ENCODE peak calls at places on chromosomes 1 and 21, in four cellular contexts. A, Q, E and X are unnamed samples.

GRCh38 chr1:222523852-222524251 is 24.1 kb downstream of the HHIPL2 start:
- DNase-seq in A (no peak), E (no peak), Q (no peak), X (no peak)

GRCh38 chr21:25964009-25964408 is 206.6 kb downstream of the APP start:
- DNase-seq in E (no peak), A (no peak), Q (no peak), X (no peak)

GRCh38 chr1:99348375-99349132 is 84.3 kb downstream of the PLPPR4 start:
- DNase-seq in E (no peak), A (no peak), Q (no peak), X (no peak)

GRCh38 chr1:234322979-234323378 is 50.3 kb upstream of the COA6 start:
- DNase-seq in Q (peak; percentile 81), E (peak; percentile 39), A (peak; percentile 21), X (peak; percentile 38)

GRCh38 chr1:85200870-85201339 is at the start of gene SYDE2:
- DNase-seq in E (peak; percentile 75), Q (peak; percentile 89), A (no peak), X (peak; percentile 84)

GRCh38 chr1:196545239-196545638 is 63.0 kb downstream of the KCNT2 start:
- DNase-seq in E (no peak), A (no peak), Q (no peak), X (no peak)

GRCh38 chr1:75202751-75203150 is 68.6 kb downstream of the LHX8 start:
- DNase-seq in E (no peak), A (no peak), Q (no peak), X (no peak)

GRCh38 chr1:114587203-114587991 is 6.0 kb upstream of the BCAS2 start:
- DNase-seq in Q (no peak), A (no peak), E (no peak), X (no peak)

GRCh38 chr1:161374373-161374772 is 6.7 kb upstream of the CFAP126 start:
- DNase-seq in Q (no peak), A (no peak), E (peak; percentile 47), X (no peak)

GRCh38 chr1:218058730-218059129 is 226.4 kb upstream of the RRP15 start:
- DNase-seq in A (no peak), Q (no peak), E (no peak), X (no peak)

DNA sequence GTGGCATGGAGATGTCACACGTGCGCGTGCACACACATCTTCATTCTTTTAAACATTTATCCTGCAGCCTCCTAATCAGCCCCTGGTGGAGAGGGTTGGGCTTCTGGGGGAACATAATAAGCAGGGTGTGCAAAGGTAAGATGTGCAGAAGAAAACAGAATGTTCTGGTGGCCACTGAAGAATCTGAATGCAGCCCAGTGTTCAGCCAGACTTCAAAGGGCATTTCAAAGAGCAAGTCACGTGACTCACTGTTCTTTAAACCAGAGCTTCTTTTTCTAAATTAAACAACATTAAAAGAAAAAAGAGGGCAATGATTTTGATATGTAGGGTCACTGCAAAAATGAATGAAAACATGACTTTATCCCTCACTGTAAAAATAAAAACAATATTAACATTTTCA is 89.8 kb downstream of the ABCA4 start:
- DNase-seq in A (no peak), Q (no peak), E (no peak), X (no peak)
- TF ChIP-seq CTCF in A (no peak), Q (no peak), E (no peak), X (no peak)

GRCh38 chr1:15063346-15063745 is 90.2 kb upstream of the TMEM51 start:
- DNase-seq in Q (no peak), E (no peak), A (no peak), X (no peak)

GRCh38 chr1:15065291-15065690 is 88.3 kb upstream of the TMEM51 start:
- DNase-seq in E (no peak), A (no peak), Q (no peak), X (no peak)

GRCh38 chr1:15063783-15064182 is 89.8 kb upstream of the TMEM51 start:
- DNase-seq in E (no peak), A (no peak), Q (no peak), X (no peak)

GRCh38 chr1:15065736-15066135 is 87.8 kb upstream of the TMEM51 start:
- DNase-seq in A (no peak), E (no peak), Q (no peak), X (no peak)

DNA sequence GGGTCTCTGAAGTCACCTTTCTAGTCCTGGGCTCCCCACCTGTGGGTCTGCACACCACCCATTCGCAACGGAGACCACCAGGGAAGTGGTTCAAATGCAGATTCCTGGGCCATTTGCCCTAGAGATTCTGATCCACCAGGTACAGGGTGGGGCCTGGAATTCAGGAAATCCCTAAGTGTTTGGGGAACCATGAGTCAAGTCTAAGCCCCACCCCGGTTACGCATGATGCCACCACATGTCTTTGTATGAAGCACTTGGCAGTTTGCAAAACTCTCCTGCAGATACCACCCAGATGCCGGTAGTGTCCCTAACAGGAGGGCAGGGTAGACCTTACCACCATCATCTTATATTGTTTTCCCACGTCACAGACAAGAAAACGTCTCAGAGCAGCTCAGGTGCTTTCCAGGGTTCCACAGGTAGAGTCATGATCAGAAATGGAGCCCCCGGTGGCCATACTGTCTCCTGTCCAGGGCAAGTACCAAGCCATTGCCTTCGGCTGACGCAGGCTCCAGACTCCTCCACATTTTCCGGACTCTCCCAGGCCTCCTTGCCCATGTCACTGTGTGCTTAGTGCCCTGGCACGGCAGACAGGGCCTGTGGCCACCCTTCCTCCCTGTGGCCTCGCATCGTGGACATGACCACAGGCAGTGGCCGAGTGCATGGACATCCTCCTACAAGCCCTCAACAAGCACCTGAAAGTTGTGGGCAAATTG is 89.2 kb upstream of the TMEM51 start:
- DNase-seq in A (no peak), Q (no peak), E (no peak), X (no peak)
- TF ChIP-seq CTCF in A (no peak), Q (peak; percentile 15), E (no peak), X (no peak)

DNA sequence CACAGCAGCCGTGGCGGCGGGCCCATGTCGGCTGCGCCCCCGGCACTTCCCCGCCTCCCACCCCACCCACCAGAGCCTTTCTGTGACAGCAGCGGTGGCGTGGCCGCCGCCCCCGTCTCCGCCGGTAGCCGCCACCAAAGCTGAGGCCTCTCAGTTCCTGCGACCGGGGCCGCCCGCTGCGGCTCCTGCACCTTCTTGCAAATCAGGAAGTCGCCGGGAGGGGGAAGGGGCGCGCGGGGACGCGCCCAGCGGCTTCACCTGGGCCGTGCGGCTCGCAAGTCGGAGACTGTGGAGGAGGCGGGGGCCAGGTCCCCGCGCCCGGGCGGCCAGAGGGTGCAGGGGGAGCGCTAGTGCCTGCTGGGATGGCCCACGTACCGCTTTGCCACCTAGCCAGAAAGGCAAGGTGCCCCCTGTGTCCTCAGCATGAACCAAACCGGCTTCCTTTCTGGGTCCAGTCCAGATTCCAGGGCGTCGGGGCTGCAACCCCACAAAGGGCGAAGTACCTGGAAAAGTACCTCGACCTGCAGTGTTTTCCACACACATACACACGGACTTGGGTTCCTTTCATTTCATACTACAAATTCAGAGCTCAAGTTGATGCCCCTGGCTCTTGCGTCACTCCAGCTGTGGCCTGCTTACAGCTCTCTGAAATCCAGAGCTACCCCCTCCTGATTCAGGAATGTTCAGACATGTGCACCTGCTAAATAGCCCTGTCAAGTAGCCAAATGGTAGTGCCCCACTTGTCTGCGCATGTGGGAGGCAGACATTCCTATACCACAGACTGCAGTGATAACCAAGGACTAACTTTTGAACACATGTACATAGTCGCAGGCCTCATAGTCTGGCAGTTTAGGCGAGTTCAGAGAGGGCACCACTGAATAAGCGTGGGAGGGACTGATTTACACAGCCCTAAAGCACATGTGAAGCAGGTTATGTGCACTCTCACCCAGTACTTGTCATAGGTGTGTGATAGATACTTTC is at the start of gene DENND1B:
- DNase-seq in Q (peak; percentile 80), A (peak; percentile 43), E (peak; percentile 51), X (peak; percentile 79)
- TF ChIP-seq CTCF in Q (no peak), A (no peak), E (no peak), X (no peak)

DNA sequence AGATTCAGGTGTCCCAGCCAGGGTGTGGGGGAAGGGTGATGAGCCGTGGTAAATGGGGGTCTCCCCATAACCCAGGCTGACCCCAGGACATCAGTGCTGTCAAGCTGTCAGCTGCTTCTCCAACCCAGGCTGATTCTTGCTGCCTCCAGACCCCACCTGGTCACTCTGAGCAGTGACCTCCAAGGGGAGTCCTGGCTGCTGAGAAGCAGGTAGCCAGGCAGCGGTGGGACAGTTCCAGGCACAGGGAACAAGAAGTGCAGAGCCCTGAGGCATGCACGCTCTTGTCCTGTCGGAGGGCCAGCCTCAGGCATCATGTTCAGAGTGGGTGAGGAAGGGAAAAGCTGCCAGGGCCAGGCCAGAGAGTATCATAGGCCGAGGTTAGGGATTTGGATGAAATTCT is 1.1 kb downstream of the ESPN start:
- DNase-seq in Q (peak; percentile 2), E (no peak), A (no peak), X (no peak)
- TF ChIP-seq CTCF in Q (no peak), E (no peak), A (no peak), X (no peak)

DNA sequence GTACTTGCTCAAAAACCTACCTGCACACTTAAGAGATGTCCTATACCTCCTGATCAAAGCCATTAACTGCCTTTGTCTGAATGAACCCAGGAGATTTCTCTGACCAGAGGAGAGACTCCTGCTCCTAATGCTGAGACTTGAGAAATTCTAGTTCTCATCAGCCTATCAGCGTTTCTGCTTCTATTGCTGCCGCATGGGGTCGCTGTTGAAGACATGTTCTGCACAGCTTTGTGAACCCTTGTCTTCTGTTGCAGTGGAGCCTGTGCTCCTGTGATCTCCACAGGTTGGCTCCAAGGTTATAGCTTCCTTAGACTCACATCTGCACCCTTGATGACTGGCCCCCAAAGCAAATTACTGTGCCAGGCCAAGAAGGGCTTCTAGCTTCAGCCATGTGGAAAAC is 40.2 kb downstream of the EDN2 start:
- DNase-seq in E (no peak), A (peak; percentile 21), Q (no peak), X (no peak)
- TF ChIP-seq CTCF in E (peak; percentile 13), A (no peak), Q (peak; percentile 39), X (no peak)

GRCh38 chr1:17060129-17060868 is 6.5 kb upstream of the SDHB start:
- DNase-seq in A (no peak), Q (no peak), E (peak; percentile 15), X (no peak)

GRCh38 chr1:17061486-17062271 is 7.8 kb upstream of the SDHB start:
- DNase-seq in E (no peak), A (no peak), Q (no peak), X (no peak)

GRCh38 chr1:17055801-17056200 is 2.0 kb upstream of the SDHB start:
- DNase-seq in E (no peak), A (no peak), Q (no peak), X (no peak)

GRCh38 chr1:17056586-17056985 is 2.8 kb upstream of the SDHB start:
- DNase-seq in Q (no peak), E (no peak), A (no peak), X (no peak)

GRCh38 chr1:17059391-17060128 is 5.7 kb upstream of the SDHB start:
- DNase-seq in Q (peak; percentile 86), A (peak; percentile 59), E (peak; percentile 83), X (peak; percentile 71)
- TF ChIP-seq CTCF in Q (peak; percentile 80), A (peak; percentile 81), E (peak; percentile 89), X (peak; percentile 76)

GRCh38 chr1:48680411-48681035 is 96.2 kb downstream of the BEND5 start:
- DNase-seq in Q (peak; percentile 33), A (no peak), E (no peak), X (no peak)
- TF ChIP-seq CTCF in Q (peak; percentile 36), A (no peak), E (no peak), X (no peak)

GRCh38 chr1:147840909-147841308 is 61.7 kb upstream of the GJA8 start:
- DNase-seq in E (no peak), Q (no peak), A (peak; percentile 4), X (peak; percentile 15)
- TF ChIP-seq CTCF in E (peak; percentile 35), Q (no peak), A (no peak), X (no peak)